ENCODE peak calls at places on chromosomes 5 and 9, in six cellular contexts. One of them, this sample, is unnamed.

GRCh38 chr9:14827805-14828204 is 82.4 kb downstream of the FREM1 start:
- DNase-seq in hepatocyte: no peak
- DNase-seq in A549: no peak
- DNase-seq in cardiac muscle cell: no peak
- DNase-seq in sigmoid colon: no peak
- DNase-seq in SK-N-SH: no peak
- DNase-seq in this sample: no peak

GRCh38 chr9:34823778-34824177 is 113.8 kb upstream of the CCL21 start:
- DNase-seq in SK-N-SH: no peak
- DNase-seq in hepatocyte: no peak
- DNase-seq in cardiac muscle cell: no peak
- DNase-seq in sigmoid colon: no peak
- DNase-seq in A549: no peak
- DNase-seq in this sample: no peak

GRCh38 chr9:137785704-137786161 is 91.8 kb upstream of the CACNA1B start:
- DNase-seq in hepatocyte: peak
- DNase-seq in A549: no peak
- DNase-seq in sigmoid colon: peak
- DNase-seq in SK-N-SH: no peak
- DNase-seq in cardiac muscle cell: no peak
- DNase-seq in this sample: no peak

GRCh38 chr5:56812110-56812509 is 3.2 kb upstream of the MAP3K1 start:
- DNase-seq in A549: no peak
- DNase-seq in hepatocyte: peak
- DNase-seq in sigmoid colon: no peak
- DNase-seq in SK-N-SH: peak
- DNase-seq in cardiac muscle cell: no peak
- DNase-seq in this sample: no peak

GRCh38 chr9:126957687-126958053 is 43.1 kb downstream of the RALGPS1 start:
- DNase-seq in SK-N-SH: no peak
- DNase-seq in A549: no peak
- DNase-seq in hepatocyte: no peak
- DNase-seq in cardiac muscle cell: peak
- DNase-seq in sigmoid colon: no peak
- DNase-seq in this sample: no peak

GRCh38 chr5:37918420-37918819 is 78.6 kb upstream of the GDNF start:
- DNase-seq in sigmoid colon: no peak
- DNase-seq in SK-N-SH: no peak
- DNase-seq in cardiac muscle cell: peak
- DNase-seq in A549: no peak
- DNase-seq in hepatocyte: no peak
- DNase-seq in this sample: no peak

GRCh38 chr5:168047669-168048111 is 243.8 kb upstream of the WWC1 start:
- DNase-seq in SK-N-SH: peak
- DNase-seq in hepatocyte: no peak
- DNase-seq in cardiac muscle cell: peak
- DNase-seq in sigmoid colon: no peak
- DNase-seq in A549: no peak
- DNase-seq in this sample: no peak

GRCh38 chr5:169052207-169052606 is 248.7 kb downstream of the SLIT3 start:
- DNase-seq in sigmoid colon: no peak
- DNase-seq in A549: no peak
- DNase-seq in SK-N-SH: no peak
- DNase-seq in hepatocyte: no peak
- DNase-seq in cardiac muscle cell: no peak
- DNase-seq in this sample: no peak

GRCh38 chr9:105299190-105299854 is 54.9 kb downstream of the SLC44A1 start:
- DNase-seq in hepatocyte: peak
- DNase-seq in cardiac muscle cell: peak
- DNase-seq in SK-N-SH: no peak
- DNase-seq in sigmoid colon: no peak
- DNase-seq in A549: peak
- DNase-seq in this sample: peak

GRCh38 chr5:206406-206805 is 11.5 kb downstream of the CCDC127 start:
- DNase-seq in cardiac muscle cell: peak
- DNase-seq in SK-N-SH: no peak
- DNase-seq in hepatocyte: no peak
- DNase-seq in A549: no peak
- DNase-seq in sigmoid colon: no peak
- DNase-seq in this sample: no peak

GRCh38 chr9:17191095-17191494 is 56.3 kb downstream of the CNTLN start:
- DNase-seq in cardiac muscle cell: peak
- DNase-seq in SK-N-SH: no peak
- DNase-seq in A549: no peak
- DNase-seq in sigmoid colon: no peak
- DNase-seq in hepatocyte: no peak
- DNase-seq in this sample: no peak

GRCh38 chr9:33297455-33297854 is 7.1 kb downstream of the NFX1 start:
- DNase-seq in sigmoid colon: peak
- DNase-seq in cardiac muscle cell: no peak
- DNase-seq in SK-N-SH: no peak
- DNase-seq in hepatocyte: no peak
- DNase-seq in A549: no peak
- DNase-seq in this sample: no peak

GRCh38 chr9:35027871-35028270 is 38.3 kb downstream of the DNAJB5 start:
- DNase-seq in hepatocyte: no peak
- DNase-seq in sigmoid colon: no peak
- DNase-seq in A549: no peak
- DNase-seq in SK-N-SH: no peak
- DNase-seq in cardiac muscle cell: no peak
- DNase-seq in this sample: no peak

GRCh38 chr9:88400021-88400420 is 11.8 kb downstream of the SPIN1 start:
- DNase-seq in A549: no peak
- DNase-seq in hepatocyte: peak
- DNase-seq in sigmoid colon: no peak
- DNase-seq in SK-N-SH: no peak
- DNase-seq in cardiac muscle cell: peak
- DNase-seq in this sample: no peak

GRCh38 chr9:16133556-16134227 is 580.8 kb downstream of the CCDC171 start:
- DNase-seq in cardiac muscle cell: peak
- DNase-seq in A549: peak
- DNase-seq in sigmoid colon: no peak
- DNase-seq in hepatocyte: peak
- DNase-seq in SK-N-SH: peak
- DNase-seq in this sample: no peak

GRCh38 chr9:114097613-114098020 is 1.5 kb downstream of the KIF12 start:
- DNase-seq in SK-N-SH: peak
- DNase-seq in cardiac muscle cell: peak
- DNase-seq in sigmoid colon: no peak
- DNase-seq in hepatocyte: no peak
- DNase-seq in A549: no peak
- DNase-seq in this sample: no peak

GRCh38 chr9:114096866-114097612 is 2.1 kb downstream of the KIF12 start:
- DNase-seq in cardiac muscle cell: no peak
- DNase-seq in A549: no peak
- DNase-seq in SK-N-SH: no peak
- DNase-seq in hepatocyte: no peak
- DNase-seq in sigmoid colon: no peak
- DNase-seq in this sample: no peak

GRCh38 chr9:114098660-114099522 is at the start of gene KIF12:
- DNase-seq in SK-N-SH: peak
- DNase-seq in A549: peak
- DNase-seq in cardiac muscle cell: no peak
- DNase-seq in sigmoid colon: no peak
- DNase-seq in hepatocyte: peak
- DNase-seq in this sample: no peak

GRCh38 chr9:114099523-114100270 is 605 bp upstream of the KIF12 start:
- DNase-seq in cardiac muscle cell: no peak
- DNase-seq in sigmoid colon: no peak
- DNase-seq in SK-N-SH: no peak
- DNase-seq in hepatocyte: no peak
- DNase-seq in A549: no peak
- DNase-seq in this sample: no peak

GRCh38 chr9:114098021-114098659 is 952 bp downstream of the KIF12 start:
- DNase-seq in cardiac muscle cell: no peak
- DNase-seq in A549: peak
- DNase-seq in sigmoid colon: no peak
- DNase-seq in hepatocyte: peak
- DNase-seq in SK-N-SH: peak
- DNase-seq in this sample: no peak
- H3K4me3 ChIP-seq in cardiac muscle cell: peak
- H3K4me3 ChIP-seq in A549: peak
- H3K4me3 ChIP-seq in sigmoid colon: peak
- H3K4me3 ChIP-seq in hepatocyte: peak
- H3K4me3 ChIP-seq in SK-N-SH: peak
- H3K4me3 ChIP-seq in this sample: peak

DNA sequence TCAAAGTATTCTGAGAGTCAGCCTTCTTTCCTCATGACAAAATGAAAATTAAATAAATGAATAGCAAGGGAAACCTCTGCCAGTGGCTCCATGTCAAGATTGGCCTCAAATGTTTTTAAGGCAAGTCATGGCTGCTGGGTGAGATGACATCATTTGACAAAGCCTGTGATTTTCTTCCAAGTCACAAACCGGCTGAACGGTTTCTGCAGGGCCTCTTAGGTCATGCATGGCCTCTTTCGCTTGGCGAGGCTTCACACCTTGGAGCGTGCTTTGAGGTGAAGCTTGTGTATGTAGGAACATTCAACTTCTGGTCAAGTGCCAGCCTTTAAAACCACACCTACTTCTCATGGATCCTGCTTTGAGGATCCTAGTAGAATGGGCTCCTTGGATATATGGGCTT is 161.0 kb upstream of the ZNF618 start:
- DNase-seq in SK-N-SH: no peak
- DNase-seq in hepatocyte: no peak
- DNase-seq in sigmoid colon: no peak
- DNase-seq in cardiac muscle cell: no peak
- DNase-seq in A549: no peak
- DNase-seq in this sample: no peak
- H3K27ac ChIP-seq in SK-N-SH: no peak
- H3K27ac ChIP-seq in hepatocyte: no peak
- H3K27ac ChIP-seq in sigmoid colon: no peak
- H3K27ac ChIP-seq in cardiac muscle cell: no peak
- H3K27ac ChIP-seq in A549: no peak
- H3K27ac ChIP-seq in this sample: no peak

GRCh38 chr5:137035480-137035878 is 463.6 kb downstream of the SPOCK1 start:
- DNase-seq in hepatocyte: no peak
- DNase-seq in cardiac muscle cell: no peak
- DNase-seq in SK-N-SH: no peak
- DNase-seq in sigmoid colon: no peak
- DNase-seq in A549: no peak
- DNase-seq in this sample: no peak

GRCh38 chr5:137036630-137037029 is 462.5 kb downstream of the SPOCK1 start:
- DNase-seq in SK-N-SH: no peak
- DNase-seq in A549: no peak
- DNase-seq in hepatocyte: no peak
- DNase-seq in sigmoid colon: no peak
- DNase-seq in cardiac muscle cell: no peak
- DNase-seq in this sample: no peak

GRCh38 chr5:137039939-137040515 is 459.1 kb downstream of the SPOCK1 start:
- DNase-seq in cardiac muscle cell: no peak
- DNase-seq in SK-N-SH: no peak
- DNase-seq in A549: no peak
- DNase-seq in hepatocyte: no peak
- DNase-seq in sigmoid colon: no peak
- DNase-seq in this sample: no peak

GRCh38 chr5:137037848-137038247 is 461.3 kb downstream of the SPOCK1 start:
- DNase-seq in A549: no peak
- DNase-seq in cardiac muscle cell: no peak
- DNase-seq in sigmoid colon: no peak
- DNase-seq in SK-N-SH: no peak
- DNase-seq in hepatocyte: no peak
- DNase-seq in this sample: no peak

DNA sequence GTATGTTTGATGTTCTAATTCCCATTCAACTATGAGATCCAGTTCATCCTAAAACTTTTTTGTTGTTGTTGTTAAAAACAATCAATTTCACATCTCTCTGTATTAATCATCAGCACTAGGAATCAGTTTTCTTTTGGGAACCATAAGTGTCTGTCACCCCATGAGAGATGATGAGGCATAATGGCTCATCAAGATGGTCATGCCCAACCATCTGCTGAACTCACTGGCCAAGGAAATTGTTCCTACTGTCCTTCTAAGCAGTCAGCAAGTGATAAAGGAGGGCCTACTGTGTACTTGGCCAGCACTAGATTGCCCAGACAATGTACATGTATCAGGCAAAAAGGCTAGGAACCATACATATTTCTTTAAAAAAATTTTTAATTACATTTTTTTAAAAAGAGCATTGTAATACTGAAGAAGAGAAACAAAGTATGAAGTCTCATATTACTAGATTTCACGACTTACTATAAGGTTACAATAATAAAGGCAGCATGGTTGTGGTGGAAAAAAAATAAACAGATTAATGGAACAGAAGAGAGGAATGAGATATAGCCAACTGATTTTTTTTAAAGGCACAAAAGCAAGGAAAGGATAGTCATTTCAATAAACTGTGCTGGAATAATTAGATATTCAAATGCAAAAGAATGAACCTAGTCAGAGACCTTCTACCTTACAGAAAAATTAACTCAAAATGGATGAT is 458.3 kb downstream of the SPOCK1 start:
- DNase-seq in SK-N-SH: no peak
- DNase-seq in hepatocyte: no peak
- DNase-seq in cardiac muscle cell: no peak
- DNase-seq in sigmoid colon: no peak
- DNase-seq in A549: no peak
- DNase-seq in this sample: no peak
- TF ChIP-seq CTCF in SK-N-SH: no peak
- TF ChIP-seq CTCF in hepatocyte: no peak
- TF ChIP-seq CTCF in cardiac muscle cell: no peak
- TF ChIP-seq CTCF in sigmoid colon: no peak
- TF ChIP-seq CTCF in A549: no peak
- TF ChIP-seq CTCF in this sample: no peak

DNA sequence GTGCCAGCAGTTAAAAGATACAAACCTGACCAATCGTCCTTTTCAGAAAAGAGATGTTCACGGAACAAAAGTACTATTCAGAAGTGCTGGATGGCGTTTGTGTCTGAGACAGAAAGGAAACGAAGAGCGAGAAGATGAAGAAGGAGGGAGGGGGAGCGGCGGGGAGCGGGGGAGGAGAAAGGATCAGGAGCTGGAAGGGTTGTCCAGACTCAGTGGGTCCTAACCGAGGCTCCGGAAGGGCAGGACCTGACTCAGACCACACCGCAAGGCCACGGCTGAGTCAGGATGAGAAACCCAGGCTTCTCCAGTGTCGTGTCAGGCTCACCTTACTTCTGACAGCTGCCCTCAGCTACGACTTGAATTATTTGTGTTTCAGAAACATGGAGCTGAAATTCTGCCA is 46.2 kb downstream of the PAX5 start:
- DNase-seq in hepatocyte: no peak
- DNase-seq in SK-N-SH: no peak
- DNase-seq in sigmoid colon: no peak
- DNase-seq in cardiac muscle cell: no peak
- DNase-seq in A549: no peak
- DNase-seq in this sample: no peak
- H3K4me3 ChIP-seq in hepatocyte: no peak
- H3K4me3 ChIP-seq in SK-N-SH: no peak
- H3K4me3 ChIP-seq in sigmoid colon: no peak
- H3K4me3 ChIP-seq in cardiac muscle cell: no peak
- H3K4me3 ChIP-seq in A549: no peak
- H3K4me3 ChIP-seq in this sample: peak